ENCODE peak calls at places on chromosomes 12 and 14, in seven cellular contexts. W is head of caudate nucleus, M is neural crest cell, E is omental fat pad, U is HS-5, A is osteocyte, N is NCI-H1092. S is an unnamed sample.
A peak's percentile ranks its signal among the peaks of the same experiment; 100 is the strongest.

GRCh38 chr14:91331761-91332447 is 85.7 kb downstream of the CCDC88C start:
- DNase-seq in A (no peak), U (no peak), M (no peak), W (no peak), N (no peak), E (no peak), S (no peak)

GRCh38 chr12:47207005-47207717 is 127.4 kb upstream of the AMIGO2 start:
- DNase-seq in E (no peak), U (no peak), W (peak; percentile 6), A (no peak), N (no peak), M (no peak), S (no peak)

GRCh38 chr12:124422570-124423523 is 128.0 kb downstream of the RFLNA start:
- DNase-seq in E (peak; percentile 68), A (peak; percentile 98), N (peak; percentile 30), M (no peak), U (peak; percentile 33), W (peak; percentile 52), S (peak; percentile 90)

GRCh38 chr12:91327889-91328288 is 145.3 kb upstream of the DCN start:
- DNase-seq in A (no peak), N (no peak), U (no peak), E (no peak), W (no peak), M (no peak), S (no peak)

GRCh38 chr14:72665259-72665658 is 228.6 kb downstream of the DPF3 start:
- DNase-seq in A (no peak), W (no peak), E (no peak), N (no peak), M (no peak), U (peak; percentile 99), S (no peak)

GRCh38 chr14:68735836-68736235 is 57.0 kb downstream of the ZFP36L1 start:
- DNase-seq in M (no peak), W (no peak), U (no peak), N (no peak), A (no peak), E (no peak), S (peak; percentile 12)

GRCh38 chr14:67570453-67570852 is 29.6 kb downstream of the PIGH start:
- DNase-seq in A (no peak), M (no peak), W (no peak), E (no peak), N (no peak), U (no peak), S (no peak)

GRCh38 chr12:6110006-6110405 is 14.5 kb downstream of the VWF start:
- DNase-seq in A (no peak), W (no peak), N (no peak), U (no peak), M (no peak), E (no peak), S (no peak)

GRCh38 chr12:67826946-67827719 is 162.1 kb upstream of the IFNG-AS1 start:
- DNase-seq in W (no peak), U (no peak), E (no peak), N (no peak), A (no peak), M (no peak), S (no peak)

GRCh38 chr14:105425823-105426247 is 6.2 kb downstream of the MTA1 start:
- DNase-seq in U (no peak), M (no peak), A (no peak), N (no peak), E (no peak), W (no peak), S (no peak)

GRCh38 chr14:69629225-69630127 is 18.1 kb downstream of the SUSD6 start:
- DNase-seq in E (no peak), U (no peak), N (no peak), W (no peak), A (no peak), M (no peak), S (no peak)

GRCh38 chr14:90654831-90655276 is 161.4 kb downstream of the TTC7B start:
- DNase-seq in M (no peak), N (no peak), E (no peak), W (no peak), U (no peak), A (no peak), S (no peak)

GRCh38 chr12:12017135-12017581 is 53.6 kb upstream of the BCL2L14 start:
- DNase-seq in W (no peak), E (no peak), A (no peak), U (no peak), N (no peak), M (no peak), S (no peak)

GRCh38 chr14:34874386-34875030 is 652 bp downstream of the BAZ1A start:
- DNase-seq in E (peak; percentile 28), M (peak; percentile 50), W (peak; percentile 42), U (no peak), N (peak; percentile 57), A (peak; percentile 85), S (peak; percentile 23)

GRCh38 chr12:94150483-94151225 is 2.3 kb downstream of the PLXNC1 start:
- DNase-seq in N (peak; percentile 43), M (no peak), A (no peak), E (no peak), U (no peak), W (peak; percentile 14), S (no peak)

GRCh38 chr14:75279153-75279738 is 618 bp downstream of the FOS start:
- DNase-seq in U (no peak), W (peak; percentile 77), E (no peak), A (no peak), M (peak; percentile 33), N (peak; percentile 7), S (peak; percentile 68)

GRCh38 chr12:4440187-4440941 is 5.3 kb downstream of the FGF6 start:
- DNase-seq in E (no peak), N (no peak), U (no peak), W (no peak), M (no peak), A (peak; percentile 46), S (no peak)

GRCh38 chr12:43893670-43894069 is 57.8 kb downstream of the TMEM117 start:
- DNase-seq in W (no peak), A (no peak), N (no peak), E (no peak), U (no peak), M (no peak), S (no peak)

GRCh38 chr14:93019970-93020369 is 95.8 kb downstream of the ITPK1 start:
- DNase-seq in M (peak; percentile 47), N (no peak), E (no peak), W (peak; percentile 73), U (no peak), A (no peak), S (no peak)

GRCh38 chr12:107543841-107544240 is 141.8 kb upstream of the PWP1 start:
- DNase-seq in W (no peak), N (no peak), E (no peak), U (no peak), M (no peak), A (no peak), S (no peak)

GRCh38 chr12:48816148-48816854 is 2.0 kb upstream of the CACNB3 start:
- DNase-seq in W (peak; percentile 36), U (no peak), A (no peak), E (no peak), M (no peak), N (no peak), S (no peak)

GRCh38 chr14:31336646-31337045 is 83.7 kb downstream of the HEATR5A start:
- DNase-seq in A (no peak), W (no peak), E (no peak), N (no peak), M (no peak), U (peak; percentile 76), S (no peak)

GRCh38 chr14:76412501-76412900 is 36.6 kb downstream of the ESRRB start:
- DNase-seq in U (no peak), W (peak; percentile 12), N (no peak), E (no peak), A (no peak), M (no peak), S (no peak)

S was measured in tibial nerve.